ENCODE peak calls at places on chromosome 14, in ten cellular contexts. T is naive thymus-derived CD4-positive, alpha-beta T cell; A is SK-N-MC; M is lung; Y is CD8-positive, alpha-beta T cell; S is cardiac muscle cell; E is GM23338; Z is uterus; C is iPS DF 6.9; J is CD4-positive, CD25-positive, alpha-beta regulatory T cell. I is an unnamed sample.

GRCh38 chr14:23438130-23438893 is 2.9 kb upstream of the MYH7 start:
- DNase-seq in T (no peak), A (no peak), M (no peak), Y (peak), S (no peak), E (no peak), Z (no peak), C (no peak), J (no peak), I (peak)

GRCh38 chr14:37874429-37875109 is 279.1 kb downstream of the TTC6 start:
- DNase-seq in T (peak), A (peak), M (peak), Y (peak), S (peak), E (peak), Z (peak), C (peak), J (peak), I (peak)

GRCh38 chr14:24428628-24429394 is 657 bp downstream of the CBLN3 start:
- DNase-seq in T (no peak), A (no peak), M (no peak), Y (no peak), S (no peak), E (peak), Z (peak), C (no peak), J (no peak), I (no peak)

GRCh38 chr14:59305836-59306555 is 117.5 kb downstream of the DAAM1 start:
- DNase-seq in T (no peak), A (no peak), M (no peak), Y (no peak), S (peak), E (no peak), Z (no peak), C (no peak), J (no peak), I (no peak)

GRCh38 chr14:98120831-98121464 is 1151.0 kb downstream of the BCL11B start:
- DNase-seq in T (no peak), A (no peak), M (no peak), Y (no peak), S (no peak), E (no peak), Z (no peak), C (no peak), J (no peak), I (no peak)

GRCh38 chr14:72607386-72608125 is 286.3 kb downstream of the DPF3 start:
- DNase-seq in T (no peak), A (no peak), M (no peak), Y (peak), S (no peak), E (no peak), Z (no peak), C (no peak), J (no peak), I (no peak)

GRCh38 chr14:80714489-80714888 is 227.0 kb downstream of the CEP128 start:
- DNase-seq in T (no peak), A (no peak), M (no peak), Y (no peak), S (no peak), E (no peak), Z (no peak), C (no peak), J (no peak), I (no peak)

GRCh38 chr14:59306775-59307174 is 118.3 kb downstream of the DAAM1 start:
- DNase-seq in T (no peak), A (no peak), M (no peak), Y (no peak), S (peak), E (no peak), Z (no peak), C (no peak), J (no peak), I (no peak)

GRCh38 chr14:74563233-74563585 is 48.8 kb downstream of the LTBP2 start:
- DNase-seq in T (no peak), A (no peak), M (no peak), Y (no peak), S (peak), E (no peak), Z (no peak), C (no peak), J (no peak), I (no peak)

GRCh38 chr14:75200451-75200850 is 24.0 kb upstream of the TMED10 start:
- DNase-seq in T (no peak), A (no peak), M (peak), Y (no peak), S (no peak), E (no peak), Z (no peak), C (no peak), J (no peak), I (no peak)

GRCh38 chr14:46574976-46575375 is 76.6 kb downstream of the RPL10L start:
- DNase-seq in T (no peak), A (no peak), M (no peak), Y (no peak), S (peak), E (no peak), Z (no peak), C (no peak), J (no peak), I (no peak)

GRCh38 chr14:35369701-35370191 is 34.8 kb downstream of the NFKBIA start:
- DNase-seq in T (no peak), A (no peak), M (no peak), Y (no peak), S (no peak), E (no peak), Z (peak), C (no peak), J (peak), I (peak)

GRCh38 chr14:106691601-106692291 is 1165.4 kb downstream of the TMEM121 start:
- DNase-seq in T (peak), A (no peak), M (no peak), Y (peak), S (no peak), E (peak), Z (no peak), C (no peak), J (peak), I (peak)

GRCh38 chr14:39266589-39266870 is 32.8 kb downstream of the MIA2 start:
- DNase-seq in T (no peak), A (no peak), M (peak), Y (no peak), S (no peak), E (no peak), Z (peak), C (no peak), J (no peak), I (peak)

GRCh38 chr14:47626151-47627035 is 49.0 kb downstream of the MDGA2 start:
- DNase-seq in T (no peak), A (no peak), M (no peak), Y (no peak), S (no peak), E (no peak), Z (no peak), C (no peak), J (no peak), I (no peak)

GRCh38 chr14:105475916-105476845 is 1.6 kb downstream of the CRIP2 start:
- DNase-seq in T (no peak), A (no peak), M (no peak), Y (no peak), S (peak), E (peak), Z (no peak), C (no peak), J (no peak), I (peak)

GRCh38 chr14:72462041-72462440 is 431.9 kb downstream of the DPF3 start:
- DNase-seq in T (no peak), A (no peak), M (no peak), Y (no peak), S (no peak), E (no peak), Z (no peak), C (no peak), J (no peak), I (no peak)

GRCh38 chr14:74299061-74299545 is 3.6 kb downstream of the ABCD4 start:
- DNase-seq in T (no peak), A (no peak), M (no peak), Y (no peak), S (peak), E (no peak), Z (peak), C (no peak), J (no peak), I (no peak)

GRCh38 chr14:50785506-50786063 is 45.4 kb downstream of the NIN start:
- DNase-seq in T (peak), A (no peak), M (no peak), Y (no peak), S (no peak), E (peak), Z (no peak), C (no peak), J (peak), I (no peak)

GRCh38 chr14:58491593-58491992 is 64.1 kb downstream of the KIAA0586 start:
- DNase-seq in T (no peak), A (no peak), M (no peak), Y (no peak), S (peak), E (no peak), Z (no peak), C (no peak), J (no peak), I (no peak)

GRCh38 chr14:91363776-91364523 is 53.7 kb downstream of the CCDC88C start:
- DNase-seq in T (no peak), A (no peak), M (no peak), Y (no peak), S (no peak), E (no peak), Z (no peak), C (no peak), J (no peak), I (no peak)

DNA sequence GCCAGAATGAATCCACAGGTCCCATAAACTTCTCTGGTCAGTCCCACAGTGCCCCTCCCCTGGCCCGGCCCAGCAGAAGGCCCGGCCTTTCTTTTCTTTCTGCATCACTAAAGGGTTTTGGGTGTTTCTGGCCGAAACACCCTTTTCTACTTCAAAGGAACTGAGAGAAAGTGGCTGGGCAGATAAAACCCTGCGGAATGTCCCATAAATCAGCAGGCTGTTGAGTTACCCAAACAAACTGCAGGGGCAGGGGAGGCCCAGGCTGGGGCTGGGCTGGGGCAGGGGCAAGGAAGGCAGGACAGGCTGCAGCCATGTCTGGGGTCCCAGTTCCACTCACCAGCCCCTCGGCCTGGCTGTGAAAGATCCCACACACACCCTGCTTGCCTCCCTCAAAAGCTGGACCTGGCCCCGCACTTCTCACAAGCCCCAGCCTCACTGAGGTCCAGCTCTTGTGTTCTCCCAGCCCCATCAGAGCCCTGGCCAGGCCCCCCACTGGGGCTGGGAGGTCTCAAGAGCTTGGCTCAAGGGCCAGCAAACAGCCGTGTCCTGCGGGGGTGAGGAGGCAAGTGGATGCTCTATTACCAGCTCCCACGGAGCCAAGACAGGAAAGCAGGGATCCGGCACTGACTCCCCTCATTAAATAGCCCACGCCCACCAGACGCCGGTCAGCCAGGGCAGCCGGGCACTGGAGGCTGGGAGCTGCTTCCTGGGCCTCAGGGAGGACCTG is 41.9 kb downstream of the CCNK start:
- DNase-seq in T (no peak), A (no peak), M (no peak), Y (no peak), S (peak), E (no peak), Z (no peak), C (no peak), J (no peak), I (peak)
- H3K27ac ChIP-seq in T (no peak), A (no peak), M (no peak), Y (no peak), S (peak), E (peak), Z (peak), C (no peak), J (no peak), I (no peak)

GRCh38 chr14:65872536-65872935 is 460.0 kb downstream of the FUT8 start:
- DNase-seq in T (no peak), A (no peak), M (no peak), Y (no peak), S (peak), E (no peak), Z (no peak), C (no peak), J (no peak), I (no peak)
- H3K27ac ChIP-seq in T (no peak), A (no peak), M (no peak), Y (no peak), S (no peak), E (no peak), Z (no peak), C (no peak), J (no peak), I (no peak)

GRCh38 chr14:69325086-69325485 is 65.1 kb downstream of the GALNT16 start:
- DNase-seq in T (no peak), A (no peak), M (no peak), Y (no peak), S (no peak), E (no peak), Z (no peak), C (no peak), J (no peak), I (no peak)

GRCh38 chr14:69325646-69326265 is 65.8 kb downstream of the GALNT16 start:
- DNase-seq in T (no peak), A (no peak), M (no peak), Y (no peak), S (no peak), E (peak), Z (peak), C (no peak), J (no peak), I (no peak)

GRCh38 chr14:69323266-69323966 is 63.5 kb downstream of the GALNT16 start:
- DNase-seq in T (no peak), A (no peak), M (no peak), Y (no peak), S (no peak), E (no peak), Z (peak), C (no peak), J (no peak), I (no peak)

GRCh38 chr14:69326611-69327010 is 66.7 kb downstream of the GALNT16 start:
- DNase-seq in T (no peak), A (no peak), M (no peak), Y (no peak), S (no peak), E (no peak), Z (peak), C (no peak), J (no peak), I (no peak)

GRCh38 chr14:69324341-69324931 is 64.5 kb downstream of the GALNT16 start:
- DNase-seq in T (no peak), A (no peak), M (no peak), Y (no peak), S (no peak), E (no peak), Z (peak), C (no peak), J (no peak), I (no peak)
- H3K27ac ChIP-seq in T (no peak), A (no peak), M (no peak), Y (no peak), S (no peak), E (no peak), Z (no peak), C (no peak), J (no peak), I (no peak)

GRCh38 chr14:89842852-89843251 is 111.7 kb downstream of the EFCAB11 start:
- DNase-seq in T (no peak), A (no peak), M (no peak), Y (no peak), S (no peak), E (no peak), Z (no peak), C (no peak), J (no peak), I (no peak)

GRCh38 chr14:89848165-89848564 is 106.4 kb downstream of the EFCAB11 start:
- DNase-seq in T (no peak), A (no peak), M (no peak), Y (no peak), S (peak), E (peak), Z (no peak), C (no peak), J (no peak), I (no peak)

GRCh38 chr14:89841855-89842254 is 112.7 kb downstream of the EFCAB11 start:
- DNase-seq in T (no peak), A (no peak), M (no peak), Y (no peak), S (no peak), E (peak), Z (no peak), C (peak), J (no peak), I (no peak)

GRCh38 chr14:89844508-89844907 is 110.0 kb downstream of the EFCAB11 start:
- DNase-seq in T (no peak), A (no peak), M (no peak), Y (no peak), S (no peak), E (peak), Z (no peak), C (no peak), J (no peak), I (no peak)

GRCh38 chr14:89845346-89845745 is 109.2 kb downstream of the EFCAB11 start:
- DNase-seq in T (no peak), A (no peak), M (no peak), Y (no peak), S (peak), E (no peak), Z (no peak), C (no peak), J (no peak), I (no peak)
- H3K27ac ChIP-seq in T (no peak), A (no peak), M (no peak), Y (no peak), S (no peak), E (no peak), Z (no peak), C (no peak), J (no peak), I (no peak)

DNA sequence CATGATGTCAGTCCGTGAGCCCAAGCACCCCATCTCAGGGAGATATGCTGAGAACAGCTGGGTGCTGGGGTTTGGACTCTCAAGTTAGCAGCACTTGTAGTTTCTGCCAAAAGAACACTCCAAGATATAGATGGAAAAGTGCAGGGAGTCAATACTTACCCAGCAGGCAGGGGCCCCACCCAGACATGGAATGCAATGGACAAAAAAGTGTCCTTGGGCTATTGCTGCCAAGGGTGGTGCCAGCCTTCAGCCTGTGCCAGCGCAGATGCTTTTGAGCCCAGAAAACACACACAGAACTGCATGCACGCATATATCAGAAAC is 17.0 kb upstream of the IRF2BPL start:
- DNase-seq in T (no peak), A (no peak), M (peak), Y (no peak), S (no peak), E (no peak), Z (no peak), C (no peak), J (no peak), I (no peak)
- H3K27ac ChIP-seq in T (no peak), A (peak), M (peak), Y (no peak), S (peak), E (no peak), Z (peak), C (no peak), J (no peak), I (peak)

GRCh38 chr14:78227466-78228077 is 57.4 kb downstream of the NRXN3 start:
- DNase-seq in T (no peak), A (no peak), M (no peak), Y (no peak), S (no peak), E (peak), Z (no peak), C (no peak), J (no peak), I (no peak)
- H3K27ac ChIP-seq in T (no peak), A (no peak), M (no peak), Y (no peak), S (no peak), E (no peak), Z (no peak), C (no peak), J (no peak), I (no peak)

GRCh38 chr14:100441271-100441947 is 118.3 kb downstream of the SLC25A47 start:
- DNase-seq in T (no peak), A (no peak), M (no peak), Y (no peak), S (no peak), E (no peak), Z (no peak), C (no peak), J (no peak), I (no peak)
- H3K27ac ChIP-seq in T (no peak), A (no peak), M (peak), Y (no peak), S (no peak), E (no peak), Z (peak), C (no peak), J (no peak), I (no peak)

GRCh38 chr14:31071151-31071550 is 45.0 kb upstream of the STRN3 start:
- DNase-seq in T (no peak), A (no peak), M (no peak), Y (no peak), S (peak), E (no peak), Z (no peak), C (no peak), J (no peak), I (no peak)
- H3K27ac ChIP-seq in T (no peak), A (no peak), M (no peak), Y (no peak), S (no peak), E (no peak), Z (no peak), C (no peak), J (no peak), I (no peak)

DNA sequence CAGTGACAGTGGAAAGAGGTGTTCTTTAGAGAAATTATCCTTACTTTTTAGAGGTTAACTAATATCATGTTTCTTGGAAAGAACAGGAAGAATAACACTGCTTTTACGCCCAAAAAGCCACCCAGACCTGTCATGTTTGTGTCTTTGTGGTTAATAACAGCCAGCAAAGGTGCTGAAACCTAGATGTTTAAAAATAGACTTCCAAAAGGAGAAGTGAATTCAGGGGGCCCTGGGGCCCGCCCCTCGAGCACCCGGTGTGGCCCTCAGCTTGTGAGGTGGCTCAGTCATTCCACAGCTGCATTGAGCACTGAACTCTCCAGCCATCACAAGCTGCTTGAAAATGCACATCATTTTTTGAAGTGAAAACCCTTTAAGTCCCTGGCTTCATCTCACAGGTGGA is 20.8 kb upstream of the AMN start:
- DNase-seq in T (no peak), A (no peak), M (no peak), Y (no peak), S (no peak), E (no peak), Z (no peak), C (no peak), J (no peak), I (no peak)
- H3K27ac ChIP-seq in T (peak), A (no peak), M (no peak), Y (peak), S (peak), E (peak), Z (no peak), C (no peak), J (no peak), I (no peak)